ENCODE peak calls at places on chromosome 12, in six cellular contexts. K is NCI-H774; Q is CD8-positive, alpha-beta memory T cell; F is SW 1271; V is right cardiac atrium; H is ELR. O is an unnamed sample.

GRCh38 chr12:38555620-38556596 is 239.3 kb downstream of the ALG10B start:
- DNase-seq in K (peak; percentile 34), Q (no peak), F (no peak), V (no peak), H (no peak), O (no peak)

GRCh38 chr12:83763425-83763824 is 1076.7 kb downstream of the TMTC2 start:
- DNase-seq in K (no peak), Q (no peak), F (no peak), V (no peak), H (no peak), O (no peak)

GRCh38 chr12:59452746-59453145 is 143.1 kb upstream of the SLC16A7 start:
- DNase-seq in K (no peak), Q (no peak), F (no peak), V (no peak), H (peak; percentile 42), O (no peak)

GRCh38 chr12:51362307-51362706 is 15.8 kb upstream of the CELA1 start:
- DNase-seq in K (no peak), Q (no peak), F (no peak), V (no peak), H (no peak), O (no peak)

GRCh38 chr12:18275974-18276373 is 14.7 kb downstream of the PIK3C2G start:
- DNase-seq in K (no peak), Q (no peak), F (no peak), V (no peak), H (peak; percentile 89), O (no peak)

GRCh38 chr12:95336387-95337067 is 118.9 kb downstream of the VEZT start:
- DNase-seq in K (peak; percentile 84), Q (no peak), F (no peak), V (peak; percentile 60), H (peak; percentile 75), O (no peak)

GRCh38 chr12:91349451-91349850 is 166.8 kb upstream of the DCN start:
- DNase-seq in K (no peak), Q (no peak), F (no peak), V (no peak), H (no peak), O (no peak)

GRCh38 chr12:81573228-81573627 is 185.9 kb downstream of the PPFIA2 start:
- DNase-seq in K (no peak), Q (no peak), F (no peak), V (no peak), H (no peak), O (no peak)

GRCh38 chr12:80056845-80057244 is 42.5 kb upstream of the OTOGL start:
- DNase-seq in K (no peak), Q (no peak), F (no peak), V (peak; percentile 42), H (no peak), O (no peak)

GRCh38 chr12:114625294-114625851 is 58.6 kb downstream of the TBX3 start:
- DNase-seq in K (peak; percentile 45), Q (no peak), F (peak; percentile 32), V (peak; percentile 18), H (peak; percentile 77), O (no peak)

GRCh38 chr12:97560766-97561165 is 98.2 kb downstream of the RMST start:
- DNase-seq in K (no peak), Q (no peak), F (no peak), V (no peak), H (no peak), O (no peak)

GRCh38 chr12:79326663-79327062 is 364.1 kb downstream of the PAWR start:
- DNase-seq in K (no peak), Q (no peak), F (no peak), V (no peak), H (no peak), O (no peak)

GRCh38 chr12:28367326-28367725 is 177.1 kb downstream of the CCDC91 start:
- DNase-seq in K (no peak), Q (no peak), F (no peak), V (no peak), H (no peak), O (no peak)

GRCh38 chr12:29519585-29520182 is 22.2 kb upstream of the OVCH1 start:
- DNase-seq in K (peak; percentile 38), Q (peak; percentile 7), F (peak; percentile 56), V (no peak), H (peak; percentile 42), O (peak; percentile 4)

GRCh38 chr12:52208424-52209165 is 16.8 kb upstream of the KRT80 start:
- DNase-seq in K (no peak), Q (no peak), F (no peak), V (no peak), H (no peak), O (no peak)

GRCh38 chr12:86713121-86713520 is 456.9 kb upstream of the MGAT4C start:
- DNase-seq in K (no peak), Q (no peak), F (no peak), V (no peak), H (no peak), O (no peak)

GRCh38 chr12:51751657-51752056 is 96.9 kb downstream of the FIGNL2 start:
- DNase-seq in K (no peak), Q (no peak), F (no peak), V (peak; percentile 41), H (no peak), O (no peak)

GRCh38 chr12:94242871-94243270 is 94.5 kb downstream of the PLXNC1 start:
- DNase-seq in K (no peak), Q (no peak), F (no peak), V (no peak), H (no peak), O (no peak)

GRCh38 chr12:48542300-48542928 is 17.0 kb downstream of the OR8S1 start:
- DNase-seq in K (peak; percentile 10), Q (peak; percentile 17), F (no peak), V (peak; percentile 13), H (peak; percentile 42), O (peak; percentile 13)

GRCh38 chr12:116598341-116599284 is 39.4 kb downstream of the MAP1LC3B2 start:
- DNase-seq in K (no peak), Q (no peak), F (no peak), V (no peak), H (no peak), O (no peak)

GRCh38 chr12:119020377-119021360 is 39.3 kb downstream of the SRRM4 start:
- DNase-seq in K (no peak), Q (no peak), F (peak; percentile 23), V (peak; percentile 50), H (peak; percentile 8), O (no peak)

GRCh38 chr12:114399664-114400211 is 6.2 kb downstream of the TBX5 start:
- DNase-seq in K (peak; percentile 70), Q (no peak), F (no peak), V (no peak), H (peak; percentile 94), O (no peak)

GRCh38 chr12:116937640-116938039 is 26.9 kb downstream of the FBXW8 start:
- DNase-seq in K (no peak), Q (no peak), F (no peak), V (no peak), H (no peak), O (no peak)

GRCh38 chr12:121753844-121754264 is 39.6 kb downstream of the RHOF start:
- DNase-seq in K (no peak), Q (no peak), F (no peak), V (peak; percentile 50), H (no peak), O (no peak)

GRCh38 chr12:98587084-98587483 is 6.4 kb upstream of the SLC25A3 start:
- DNase-seq in K (no peak), Q (no peak), F (no peak), V (no peak), H (no peak), O (no peak)

GRCh38 chr12:11886339-11886738 is 184.4 kb upstream of the BCL2L14 start:
- DNase-seq in K (no peak), Q (no peak), F (no peak), V (no peak), H (no peak), O (no peak)

GRCh38 chr12:4579305-4580097 is 17.5 kb downstream of the DYRK4 start:
- DNase-seq in K (peak; percentile 6), Q (no peak), F (no peak), V (no peak), H (peak; percentile 34), O (no peak)

GRCh38 chr12:1805441-1806081 is 14.8 kb upstream of the LRTM2 start:
- DNase-seq in K (no peak), Q (no peak), F (no peak), V (no peak), H (no peak), O (no peak)

GRCh38 chr12:4441355-4442330 is 4.0 kb downstream of the FGF6 start:
- DNase-seq in K (no peak), Q (no peak), F (peak; percentile 58), V (no peak), H (no peak), O (no peak)

GRCh38 chr12:6632026-6632978 is 3.5 kb downstream of the LPAR5 start:
- DNase-seq in K (no peak), Q (peak; percentile 69), F (no peak), V (no peak), H (no peak), O (no peak)

GRCh38 chr12:112408621-112409020 is 784 bp downstream of the RPL6 start:
- DNase-seq in K (no peak), Q (no peak), F (peak; percentile 38), V (no peak), H (peak; percentile 46), O (no peak)

GRCh38 chr12:127422935-127423585 is 843.9 kb upstream of the TMEM132C start:
- DNase-seq in K (no peak), Q (no peak), F (no peak), V (no peak), H (no peak), O (no peak)

O was measured in T-helper 9 cell.